ENCODE peak calls at places on chromosome 16, in six cellular contexts. E is tibial nerve, Q is stomach, K is SK-N-SH, P is suprapubic skin, L is HepG2. Y is an unnamed sample. For H3K27me3, the result is how much of the 10 kb centered on the place peaks cover.

GRCh38 chr16:19284207-19284606 is 1.3 kb upstream of the CLEC19A start:
- DNase-seq in E (no peak), Q (peak), K (no peak), P (no peak), L (no peak), Y (no peak)

GRCh38 chr16:76222087-76222486 is 55.1 kb upstream of the CNTNAP4 start:
- DNase-seq in E (no peak), Q (no peak), K (no peak), P (no peak), L (peak), Y (no peak)

GRCh38 chr16:21608647-21609328 is 9.4 kb downstream of the METTL9 start:
- DNase-seq in E (no peak), Q (no peak), K (no peak), P (no peak), L (no peak), Y (no peak)

GRCh38 chr16:87615621-87616041 is 13.3 kb downstream of the JPH3 start:
- DNase-seq in E (no peak), Q (no peak), K (no peak), P (no peak), L (no peak), Y (no peak)

GRCh38 chr16:82329504-82330192 is 159.6 kb upstream of the MPHOSPH6 start:
- DNase-seq in E (no peak), Q (peak), K (no peak), P (no peak), L (peak), Y (no peak)

GRCh38 chr16:68072038-68072695 is 13.0 kb upstream of the NFATC3 start:
- DNase-seq in E (peak), Q (no peak), K (no peak), P (no peak), L (no peak), Y (peak)

GRCh38 chr16:88541831-88542230 is 28.4 kb upstream of the ZC3H18 start:
- DNase-seq in E (no peak), Q (no peak), K (peak), P (no peak), L (no peak), Y (no peak)

GRCh38 chr16:57773680-57774295 is 28.5 kb downstream of the KIFC3 start:
- DNase-seq in E (no peak), Q (peak), K (no peak), P (no peak), L (no peak), Y (no peak)

GRCh38 chr16:64657316-64658011 is 464.4 kb downstream of the CDH11 start:
- DNase-seq in E (no peak), Q (no peak), K (no peak), P (no peak), L (no peak), Y (no peak)

GRCh38 chr16:89256651-89257254 is 39.2 kb downstream of the ZNF778 start:
- DNase-seq in E (no peak), Q (peak), K (peak), P (no peak), L (no peak), Y (peak)

GRCh38 chr16:89858973-89859808 is 14.2 kb upstream of the TCF25 start:
- DNase-seq in E (no peak), Q (no peak), K (no peak), P (no peak), L (no peak), Y (no peak)

GRCh38 chr16:17510532-17510931 is 39.8 kb upstream of the XYLT1 start:
- DNase-seq in E (no peak), Q (no peak), K (no peak), P (no peak), L (no peak), Y (no peak)

GRCh38 chr16:88295526-88296436 is 87.0 kb upstream of the ZNF469 start:
- DNase-seq in E (no peak), Q (no peak), K (peak), P (no peak), L (no peak), Y (no peak)

GRCh38 chr16:1494129-1494640 is 1.0 kb downstream of the TELO2 start:
- DNase-seq in E (no peak), Q (peak), K (peak), P (peak), L (peak), Y (no peak)

GRCh38 chr16:86826931-86827330 is 248.6 kb downstream of the FOXL1 start:
- DNase-seq in E (no peak), Q (no peak), K (no peak), P (no peak), L (no peak), Y (no peak)

GRCh38 chr16:81647527-81647926 is 131.6 kb upstream of the PLCG2 start:
- DNase-seq in E (no peak), Q (no peak), K (no peak), P (no peak), L (no peak), Y (no peak)

GRCh38 chr16:30434852-30435251 is 5.0 kb upstream of the DCTPP1 start:
- DNase-seq in E (no peak), Q (no peak), K (no peak), P (no peak), L (no peak), Y (no peak)

GRCh38 chr16:9090101-9090959 is 1.1 kb upstream of the HAPSTR1 start:
- DNase-seq in E (no peak), Q (peak), K (peak), P (peak), L (no peak), Y (peak)

GRCh38 chr16:53775106-53775820 is 71.3 kb downstream of the FTO start:
- DNase-seq in E (no peak), Q (no peak), K (no peak), P (no peak), L (no peak), Y (no peak)

GRCh38 chr16:17147942-17148341 is 322.8 kb downstream of the XYLT1 start:
- DNase-seq in E (no peak), Q (no peak), K (no peak), P (no peak), L (no peak), Y (no peak)

GRCh38 chr16:88437367-88437964 is 15.6 kb upstream of the ZFPM1 start:
- DNase-seq in E (no peak), Q (peak), K (peak), P (no peak), L (peak), Y (peak)

DNA sequence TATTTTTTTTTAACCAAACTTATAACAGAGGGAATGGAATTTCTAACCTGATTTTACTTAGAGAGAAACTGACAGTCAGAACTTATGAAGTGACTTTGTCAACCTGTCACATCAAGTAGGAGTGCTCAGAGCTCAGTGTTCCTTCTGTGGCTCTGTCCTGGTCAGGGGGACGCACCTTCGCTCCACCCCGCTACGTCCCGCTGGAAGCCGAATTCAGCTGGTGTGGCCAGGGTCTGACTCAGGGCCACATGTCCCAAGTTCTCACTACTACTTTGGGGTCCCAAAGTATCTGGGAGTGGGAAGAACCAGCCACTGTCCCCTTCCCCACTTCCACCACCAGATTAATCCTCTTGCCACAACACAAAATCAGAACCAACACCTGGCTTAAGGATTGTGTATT is 51.4 kb downstream of the C16orf78 start:
- DNase-seq in E (no peak), Q (no peak), K (no peak), P (no peak), L (no peak), Y (no peak)
- H3K27me3 ChIP-seq in E (under half), Q (under half), K (under half), P (under half), L (under half), Y (under half)

GRCh38 chr16:28937222-28937876 is 5.6 kb downstream of the CD19 start:
- DNase-seq in E (no peak), Q (no peak), K (no peak), P (no peak), L (no peak), Y (no peak)
- TF ChIP-seq EP300 in E (no peak), Q (no peak), K (no peak), P (no peak), L (no peak), Y (no peak)

GRCh38 chr16:5046914-5047313 is 13.2 kb upstream of the NAGPA start:
- DNase-seq in E (no peak), Q (no peak), K (no peak), P (no peak), L (no peak), Y (no peak)
- H3K27me3 ChIP-seq in E (under half), Q (under half), K (under half), P (under half), L (under half), Y (under half)

DNA sequence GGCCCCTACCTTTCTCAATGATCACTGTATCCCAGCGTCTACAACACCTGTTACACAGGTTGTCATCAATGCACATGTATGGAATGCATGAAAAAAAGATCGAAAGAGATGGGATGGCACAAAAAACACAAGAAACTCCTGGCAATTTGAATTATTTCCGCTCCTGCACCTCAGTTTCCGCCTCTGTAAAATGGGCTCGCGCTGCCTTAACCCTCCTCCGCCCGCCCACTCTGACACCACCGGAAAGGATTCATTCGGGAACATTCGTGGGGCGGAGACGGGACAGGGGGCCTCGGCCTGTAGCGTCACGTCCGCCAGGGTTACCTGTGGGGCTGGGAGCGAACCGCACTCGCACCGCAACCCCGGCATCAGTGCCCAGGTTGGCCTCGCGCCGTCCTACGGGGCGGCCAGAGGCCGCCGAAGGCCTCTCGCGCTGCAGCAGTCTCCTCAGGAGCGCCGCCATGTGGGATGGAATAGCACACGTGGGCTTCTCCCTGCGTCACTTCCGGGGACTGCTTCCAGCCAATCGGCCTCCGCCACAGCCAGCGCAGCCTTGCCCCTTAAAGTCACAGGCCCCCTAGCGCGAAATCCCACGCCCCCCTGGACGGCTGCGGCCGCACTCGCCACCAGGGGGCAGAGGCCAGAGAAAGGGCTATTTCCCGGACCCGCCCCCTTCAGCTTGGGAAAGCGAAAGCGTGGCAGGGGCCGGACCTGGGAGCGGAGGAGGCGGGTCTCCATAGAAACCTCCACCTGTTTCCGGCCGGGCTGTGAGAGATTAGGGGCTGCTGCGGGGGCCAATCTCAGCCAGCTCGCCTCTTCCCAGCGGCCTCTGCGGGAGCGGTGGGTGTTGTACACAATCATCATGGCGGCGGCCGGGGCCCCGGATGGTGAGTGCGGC is at the start of the genes EARS2 and UBFD1:
- DNase-seq in E (peak), Q (peak), K (peak), P (peak), L (peak), Y (peak)
- TF ChIP-seq EP300 in E (peak), Q (no peak), K (peak), P (no peak), L (peak), Y (peak)

Y was measured in ovary.